ENCODE peak calls at places on chromosomes 3 and 15, in seven cellular contexts. X is astrocyte; P is lower lobe of right lung; O is neural progenitor cell; U is CD8-positive, alpha-beta T cell; D is right lobe of liver; Z is GM23338. T is an unnamed sample.

GRCh38 chr3:151085889-151086483 is 522 bp downstream of the MED12L start:
- DNase-seq in X (peak), P (peak), O (peak), U (peak), D (peak), Z (peak), T (no peak)

GRCh38 chr3:40037582-40037981 is 228.2 kb downstream of the MYRIP start:
- DNase-seq in X (no peak), P (no peak), O (no peak), U (no peak), D (no peak), Z (peak), T (no peak)

GRCh38 chr3:135766113-135766512 is 199.4 kb upstream of the PPP2R3A start:
- DNase-seq in X (no peak), P (no peak), O (no peak), U (no peak), D (no peak), Z (no peak), T (no peak)

GRCh38 chr15:81910997-81911396 is 134.8 kb downstream of the MEX3B start:
- DNase-seq in X (no peak), P (no peak), O (no peak), U (no peak), D (no peak), Z (no peak), T (no peak)

GRCh38 chr3:25664066-25664809 is 469 bp downstream of the TOP2B start:
- DNase-seq in X (peak), P (peak), O (peak), U (peak), D (peak), Z (peak), T (peak)

GRCh38 chr15:44038801-44039200 is 156.3 kb downstream of the FRMD5 start:
- DNase-seq in X (peak), P (no peak), O (peak), U (no peak), D (no peak), Z (peak), T (no peak)

GRCh38 chr15:68411735-68412134 is 20.2 kb downstream of the ITGA11 start:
- DNase-seq in X (no peak), P (no peak), O (no peak), U (no peak), D (no peak), Z (no peak), T (no peak)

GRCh38 chr15:61083781-61084134 is 145.3 kb downstream of the RORA start:
- DNase-seq in X (no peak), P (no peak), O (no peak), U (no peak), D (no peak), Z (no peak), T (no peak)

GRCh38 chr3:112815981-112816380 is 30.7 kb downstream of the CD200R1L start:
- DNase-seq in X (peak), P (no peak), O (no peak), U (no peak), D (no peak), Z (no peak), T (no peak)

GRCh38 chr3:153182491-153182890 is 20.5 kb downstream of the RAP2B start:
- DNase-seq in X (no peak), P (no peak), O (no peak), U (no peak), D (no peak), Z (no peak), T (no peak)

GRCh38 chr15:52171386-52171785 is 19.8 kb downstream of the GNB5 start:
- DNase-seq in X (no peak), P (no peak), O (no peak), U (no peak), D (no peak), Z (peak), T (no peak)

GRCh38 chr3:66534304-66534703 is 33.5 kb upstream of the LRIG1 start:
- DNase-seq in X (no peak), P (no peak), O (no peak), U (no peak), D (no peak), Z (no peak), T (no peak)

GRCh38 chr3:42492508-42493080 is 9.8 kb upstream of the VIPR1 start:
- DNase-seq in X (no peak), P (no peak), O (no peak), U (no peak), D (no peak), Z (no peak), T (no peak)

GRCh38 chr3:21447471-21448205 is 303.4 kb downstream of the ZNF385D start:
- DNase-seq in X (peak), P (no peak), O (no peak), U (no peak), D (no peak), Z (no peak), T (no peak)

GRCh38 chr15:26635105-26635504 is 137.8 kb downstream of the GABRB3 start:
- DNase-seq in X (no peak), P (no peak), O (no peak), U (no peak), D (no peak), Z (no peak), T (no peak)

GRCh38 chr15:80618666-80619481 is 76.2 kb upstream of the ABHD17C start:
- DNase-seq in X (no peak), P (no peak), O (no peak), U (no peak), D (no peak), Z (no peak), T (no peak)

GRCh38 chr15:80615783-80616391 is 79.2 kb upstream of the ABHD17C start:
- DNase-seq in X (peak), P (peak), O (no peak), U (no peak), D (peak), Z (no peak), T (no peak)

GRCh38 chr15:80620141-80620540 is 75.0 kb upstream of the ABHD17C start:
- DNase-seq in X (no peak), P (no peak), O (no peak), U (no peak), D (no peak), Z (no peak), T (no peak)

GRCh38 chr15:80620931-80621330 is 74.2 kb upstream of the ABHD17C start:
- DNase-seq in X (no peak), P (no peak), O (no peak), U (no peak), D (no peak), Z (no peak), T (no peak)

DNA sequence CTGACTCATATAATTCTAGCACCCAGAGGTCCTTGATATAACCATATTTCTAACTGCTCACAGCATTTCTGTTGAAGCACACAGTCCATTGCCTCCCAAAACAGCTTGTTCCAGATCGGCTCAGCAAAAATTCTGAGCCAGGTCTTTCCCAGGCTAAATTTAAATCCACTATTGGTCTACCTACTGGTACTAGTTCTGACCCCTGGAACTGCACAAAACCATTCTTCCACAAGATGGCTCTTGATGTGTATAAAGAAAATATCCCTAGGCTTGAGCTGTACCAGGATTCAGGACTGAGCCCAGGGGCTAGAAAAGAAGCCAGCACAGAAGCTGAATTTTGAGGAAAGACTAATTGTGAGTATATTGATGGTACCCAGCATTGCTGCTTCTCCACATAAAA is 75.4 kb upstream of the ABHD17C start:
- DNase-seq in X (no peak), P (no peak), O (peak), U (no peak), D (no peak), Z (no peak), T (no peak)
- TF ChIP-seq CTCF in X (no peak), P (peak), O (peak), U (no peak), D (peak), Z (peak), T (peak)

DNA sequence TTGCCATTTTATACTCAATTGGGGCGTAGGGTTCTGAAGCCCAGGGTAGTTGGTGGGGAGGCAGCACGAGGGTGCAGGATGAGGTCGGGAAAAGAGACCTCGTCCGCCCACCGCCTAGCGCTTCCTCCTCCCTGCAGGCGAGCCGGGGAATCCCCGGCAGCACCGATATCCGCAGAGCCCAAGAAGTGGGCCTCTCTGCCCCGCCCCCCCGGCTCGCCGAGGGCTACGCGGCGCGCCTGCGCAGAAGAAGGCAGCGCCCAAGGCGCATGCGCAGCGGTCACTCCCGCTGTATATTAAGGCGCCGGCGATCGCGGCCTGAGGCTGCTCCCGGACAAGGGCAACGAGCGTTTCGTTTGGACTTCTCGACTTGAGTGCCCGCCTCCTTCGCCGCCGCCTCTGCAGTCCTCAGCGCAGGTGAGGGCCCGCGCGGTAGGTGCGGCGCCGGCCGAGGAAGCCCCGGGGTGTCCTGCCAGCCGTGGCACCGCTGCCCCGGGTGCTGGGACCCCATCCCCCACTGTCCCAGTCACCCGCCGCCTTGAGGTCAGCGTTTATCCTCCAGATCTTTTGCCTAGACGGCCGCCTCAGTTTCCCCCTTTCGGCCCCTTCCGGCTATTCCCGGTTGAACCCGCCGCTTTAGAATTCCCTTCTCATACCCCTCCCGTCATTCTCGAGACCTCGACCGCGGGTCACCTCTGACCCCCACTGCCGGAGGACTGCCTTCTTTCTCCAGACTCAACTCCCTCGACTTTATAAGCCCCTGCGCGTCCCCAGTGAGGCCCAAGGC is at the start of gene ALAS1:
- DNase-seq in X (peak), P (peak), O (peak), U (peak), D (peak), Z (peak), T (no peak)
- TF ChIP-seq CTCF in X (no peak), P (peak), O (peak), U (no peak), D (peak), Z (no peak), T (no peak)

GRCh38 chr3:72632129-72632528 is 216.1 kb downstream of the SHQ1 start:
- DNase-seq in X (peak), P (no peak), O (no peak), U (no peak), D (no peak), Z (no peak), T (no peak)

GRCh38 chr3:72630614-72631344 is 217.5 kb downstream of the SHQ1 start:
- DNase-seq in X (no peak), P (no peak), O (no peak), U (no peak), D (no peak), Z (no peak), T (no peak)

GRCh38 chr3:72633534-72633933 is 214.7 kb downstream of the SHQ1 start:
- DNase-seq in X (no peak), P (no peak), O (no peak), U (no peak), D (no peak), Z (no peak), T (no peak)

GRCh38 chr3:72634128-72634527 is 214.1 kb downstream of the SHQ1 start:
- DNase-seq in X (no peak), P (no peak), O (no peak), U (no peak), D (no peak), Z (no peak), T (no peak)

GRCh38 chr3:72633101-72633500 is 215.1 kb downstream of the SHQ1 start:
- DNase-seq in X (peak), P (no peak), O (no peak), U (no peak), D (no peak), Z (no peak), T (no peak)
- TF ChIP-seq CTCF in X (no peak), P (no peak), O (no peak), U (no peak), D (no peak), Z (no peak), T (no peak)

GRCh38 chr3:57622362-57622761 is 25.2 kb upstream of the ARF4 start:
- DNase-seq in X (no peak), P (no peak), O (no peak), U (no peak), D (no peak), Z (no peak), T (no peak)
- TF ChIP-seq CTCF in X (no peak), P (no peak), O (no peak), U (no peak), D (no peak), Z (no peak), T (no peak)

DNA sequence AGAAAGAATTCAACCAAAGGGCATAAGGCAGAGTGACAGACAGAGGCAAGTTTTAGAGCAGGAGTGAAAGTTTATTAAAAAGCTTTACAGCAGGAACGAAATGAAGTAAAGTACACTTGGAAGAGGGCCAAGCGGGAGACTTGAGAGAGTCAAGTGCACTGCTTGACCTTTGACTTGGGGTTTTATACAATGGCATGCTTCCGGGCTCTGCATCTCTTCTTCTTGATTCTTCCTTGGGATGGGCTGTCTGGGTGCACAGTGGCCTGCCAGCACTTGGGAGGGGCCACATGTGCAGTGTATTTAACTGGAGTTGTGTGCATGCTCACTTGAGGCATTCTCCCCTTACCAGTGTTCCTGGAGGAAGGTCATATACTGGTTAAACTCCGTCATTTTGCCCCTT is 30.4 kb upstream of the KLHL25 start:
- DNase-seq in X (no peak), P (no peak), O (no peak), U (no peak), D (no peak), Z (no peak), T (no peak)
- TF ChIP-seq CTCF in X (no peak), P (no peak), O (no peak), U (no peak), D (no peak), Z (no peak), T (no peak)

T was measured in chondrocyte.